ENCODE peak calls at places on chromosomes 13 and 19, in seven cellular contexts. Y is fibroblast of lung, G is esophagus squamous epithelium, R is right lobe of liver, U is cardiac muscle cell, O is OCI-LY7, N is testis. D is an unnamed sample.

GRCh38 chr19:45094707-45095106 is 1.7 kb downstream of the PPP1R37 start:
- DNase-seq in U (no peak), G (no peak), O (no peak), N (no peak), R (no peak), Y (no peak), D (no peak)

GRCh38 chr19:379796-380195 is 29.2 kb downstream of the C2CD4C start:
- DNase-seq in R (no peak), O (no peak), Y (no peak), N (no peak), U (no peak), G (no peak), D (no peak)

GRCh38 chr19:409006-409514 is at the start of gene C2CD4C:
- DNase-seq in R (peak; percentile 51), Y (no peak), G (no peak), O (peak; percentile 15), U (peak; percentile 17), N (no peak), D (no peak)

GRCh38 chr13:40023608-40024577 is 368.4 kb downstream of the COG6 start:
- DNase-seq in U (no peak), Y (no peak), N (no peak), O (no peak), R (no peak), G (no peak), D (no peak)

GRCh38 chr19:2422951-2423880 is 4.2 kb downstream of the TIMM13 start:
- DNase-seq in U (no peak), O (no peak), N (peak; percentile 53), G (no peak), R (no peak), Y (peak; percentile 30), D (no peak)

GRCh38 chr13:24130134-24130792 is 30.3 kb upstream of the SPATA13 start:
- DNase-seq in R (no peak), O (no peak), U (peak; percentile 23), Y (no peak), G (no peak), N (no peak), D (no peak)

GRCh38 chr13:112688560-112689497 is 1.0 kb upstream of the ATP11A start:
- DNase-seq in G (no peak), R (no peak), Y (peak; percentile 4), U (no peak), O (peak; percentile 1), N (peak; percentile 62), D (no peak)

GRCh38 chr19:17129377-17129776 is 53.8 kb downstream of the MYO9B start:
- DNase-seq in N (no peak), U (no peak), O (no peak), R (no peak), G (no peak), Y (no peak), D (no peak)

GRCh38 chr13:23723463-23723862 is 153.3 kb downstream of the TNFRSF19 start:
- DNase-seq in Y (peak; percentile 65), G (no peak), N (no peak), R (no peak), O (no peak), U (peak; percentile 53), D (no peak)

GRCh38 chr13:86909318-86909717 is 761.9 kb upstream of the SLITRK5 start:
- DNase-seq in O (no peak), U (no peak), G (no peak), N (peak; percentile 67), Y (no peak), R (no peak), D (no peak)

GRCh38 chr19:1133471-1133929 is 29.7 kb downstream of the GPX4 start:
- DNase-seq in N (peak; percentile 80), O (peak; percentile 93), U (peak; percentile 26), Y (no peak), G (peak; percentile 41), R (peak; percentile 60), D (no peak)

GRCh38 chr19:53868892-53869804 is 1.5 kb downstream of the MYADM start:
- DNase-seq in Y (peak; percentile 88), G (no peak), U (peak; percentile 98), O (peak; percentile 46), R (peak; percentile 91), N (peak; percentile 86), D (peak; percentile 81)

GRCh38 chr19:8371011-8371804 is 7.3 kb downstream of the ANGPTL4 start:
- DNase-seq in Y (no peak), U (no peak), R (no peak), G (no peak), O (no peak), N (no peak), D (no peak)

GRCh38 chr19:18086590-18087138 is at the start of gene IL12RB1:
- DNase-seq in G (no peak), O (peak; percentile 64), N (no peak), U (no peak), R (no peak), Y (no peak), D (no peak)

GRCh38 chr13:100751826-100752225 is 77.2 kb upstream of the TMTC4 start:
- DNase-seq in N (no peak), U (no peak), Y (no peak), O (no peak), R (no peak), G (no peak), D (no peak)

GRCh38 chr13:65378943-65379519 is 1851.1 kb downstream of the PCDH9 start:
- DNase-seq in O (peak; percentile 8), G (no peak), R (no peak), U (peak; percentile 25), Y (peak; percentile 53), N (no peak), D (no peak)

GRCh38 chr13:40026174-40026585 is 370.7 kb downstream of the COG6 start:
- DNase-seq in O (no peak), Y (no peak), G (no peak), R (no peak), U (peak; percentile 16), N (no peak), D (peak; percentile 73)

GRCh38 chr19:35264281-35265125 is 4.3 kb upstream of the USF2 start:
- DNase-seq in G (no peak), N (peak; percentile 10), O (no peak), U (no peak), Y (no peak), R (no peak), D (no peak)

GRCh38 chr13:24127116-24127631 is 33.3 kb upstream of the SPATA13 start:
- DNase-seq in G (no peak), R (peak; percentile 75), U (no peak), O (no peak), Y (no peak), N (no peak), D (no peak)

GRCh38 chr13:39457274-39457673 is 145.7 kb downstream of the LHFPL6 start:
- DNase-seq in R (no peak), G (no peak), N (no peak), U (no peak), Y (no peak), O (no peak), D (no peak)

GRCh38 chr19:10110972-10111317 is 548 bp upstream of the P2RY11 start:
- DNase-seq in N (no peak), R (no peak), U (no peak), G (no peak), Y (no peak), O (no peak), D (no peak)

GRCh38 chr19:10107817-10108367 is 1.7 kb downstream of the PPAN start:
- DNase-seq in Y (no peak), G (no peak), N (no peak), R (no peak), U (no peak), O (no peak), D (no peak)

GRCh38 chr19:10111405-10111811 is at the start of gene P2RY11:
- DNase-seq in N (no peak), Y (no peak), R (no peak), G (no peak), O (no peak), U (no peak), D (no peak)

GRCh38 chr19:10110076-10110971 is 1.2 kb upstream of the P2RY11 start:
- DNase-seq in N (no peak), U (no peak), R (no peak), G (no peak), O (no peak), Y (no peak), D (no peak)

GRCh38 chr19:10109528-10109927 is 2.0 kb upstream of the P2RY11 start:
- DNase-seq in G (no peak), R (no peak), Y (no peak), N (no peak), U (no peak), O (no peak), D (no peak)
- H3K4me1 ChIP-seq in G (peaks cover 26% of the 10 kb centered on the region), R (peaks cover 5% of the 10 kb centered on the region), Y (peaks cover 8% of the 10 kb centered on the region), N (peaks cover 6% of the 10 kb centered on the region), U (peaks cover 5% of the 10 kb centered on the region), O (peaks cover 52% of the 10 kb centered on the region), D (peaks cover 18% of the 10 kb centered on the region)

GRCh38 chr19:57319869-57320179 is 448 bp upstream of the ZNF543 start:
- DNase-seq in N (no peak), O (no peak), Y (no peak), R (no peak), U (no peak), G (no peak), D (no peak)

GRCh38 chr19:57321164-57321563 is 892 bp downstream of the ZNF543 start:
- DNase-seq in G (no peak), Y (no peak), O (no peak), R (no peak), N (no peak), U (no peak), D (no peak)

GRCh38 chr19:57324992-57325391 is 4.7 kb downstream of the ZNF543 start:
- DNase-seq in O (no peak), Y (no peak), N (no peak), R (no peak), U (no peak), G (no peak), D (no peak)

GRCh38 chr19:57320180-57321084 is at the start of gene ZNF543:
- DNase-seq in N (peak; percentile 98), R (peak; percentile 97), G (peak; percentile 67), O (peak; percentile 96), Y (peak; percentile 96), U (peak; percentile 98), D (peak; percentile 96)

GRCh38 chr19:57321746-57322145 is 1.5 kb downstream of the ZNF543 start:
- DNase-seq in R (no peak), O (no peak), G (no peak), N (no peak), Y (no peak), U (no peak), D (no peak)
- H3K4me3 ChIP-seq in R (no peak overlapping the region), O (peak overlapping the region; percentile 87), G (no peak overlapping the region), N (no peak overlapping the region), Y (peak overlapping the region; percentile 96), U (no peak overlapping the region), D (peak overlapping the region; percentile 81)

DNA sequence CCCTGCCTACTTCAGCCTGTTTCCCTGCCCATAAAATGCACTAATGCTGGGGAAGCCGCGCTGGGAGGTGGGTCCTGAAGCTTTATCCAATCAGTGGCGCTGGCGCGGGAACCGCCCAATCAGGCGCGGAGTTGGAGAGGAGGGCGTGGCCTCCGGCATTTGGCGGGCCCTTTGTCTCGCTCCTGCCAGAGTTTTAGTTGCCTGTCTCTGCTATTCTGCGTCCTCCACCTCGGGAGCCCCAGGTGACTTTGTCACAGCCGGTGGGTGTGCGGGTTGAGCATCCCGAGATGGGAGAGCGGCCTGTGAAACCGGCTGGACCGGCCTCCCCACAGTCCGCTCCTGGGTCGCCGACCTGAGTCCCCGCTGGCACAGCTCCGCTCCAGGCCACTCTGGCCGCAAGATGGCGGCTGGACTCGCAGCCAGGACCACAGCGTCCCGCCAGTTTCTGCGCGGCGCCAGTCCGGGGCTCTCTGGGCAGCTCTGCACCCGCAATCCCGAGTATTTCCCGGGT is 30.7 kb upstream of the ZNF429 start:
- DNase-seq in G (no peak), U (peak; percentile 71), R (peak; percentile 74), Y (peak; percentile 73), O (peak; percentile 89), N (peak; percentile 94), D (peak; percentile 64)
- TF ChIP-seq CTCF in G (no peak), U (no peak), R (no peak), Y (no peak), O (no peak), N (no peak), D (no peak)

GRCh38 chr13:59679239-59679638 is 484.5 kb downstream of the DIAPH3 start:
- DNase-seq in G (no peak), R (no peak), N (no peak), O (no peak), U (no peak), Y (no peak), D (no peak)
- H3K4me1 ChIP-seq in G (no peaks in the 10 kb centered on the region), R (no peaks in the 10 kb centered on the region), N (no peaks in the 10 kb centered on the region), O (no peaks in the 10 kb centered on the region), U (peaks cover 23% of the 10 kb centered on the region), Y (no peaks in the 10 kb centered on the region), D (no peaks in the 10 kb centered on the region)